ENCODE peak calls at places on chromosomes 2 and 18, in six cellular contexts. T is activated T-helper 2 cell treated with anti-CD3 and anti-CD28 coated beads, Interferon-gamma antibody, Interleukin-2, Interleukin-4, amounts not matched to agents 10 μg/mL and 5 μg/mL and 100 μg/mL, durations not matched to agents 14 hours and 24 hours and 36 hours; Q is activated naive CD4-positive, alpha-beta T cell treated with anti-CD3 and anti-CD28 coated beads, Interleukin-2, amount 50 U/mL, for 72 hours; A is DMS79 treated with DMSO at 0.1 percent for 48 hours; D is coronary artery; I is HEK293T. L is an unnamed sample.

GRCh38 chr18:34704823-34705222 is 5.3 kb upstream of the DTNA start:
- DNase-seq in T (no peak), Q (no peak), A (no peak), D (no peak), I (no peak), L (no peak)

GRCh38 chr18:31591628-31592027 is at the start of gene TTR:
- DNase-seq in T (no peak), Q (no peak), A (no peak), D (no peak), I (no peak), L (no peak)

GRCh38 chr2:97963880-97964279 is 31.9 kb downstream of the TMEM131 start:
- DNase-seq in T (no peak), Q (no peak), A (no peak), D (no peak), I (no peak), L (no peak)

GRCh38 chr18:53408271-53408670 is 816.2 kb downstream of the MBD2 start:
- DNase-seq in T (no peak), Q (no peak), A (no peak), D (no peak), I (no peak), L (no peak)

GRCh38 chr2:99335911-99336779 is at the start of gene TXNDC9:
- DNase-seq in T (peak), Q (peak), A (peak), D (peak), I (peak), L (peak)

GRCh38 chr2:20144196-20144595 is 80.7 kb downstream of the SDC1 start:
- DNase-seq in T (no peak), Q (no peak), A (no peak), D (no peak), I (no peak), L (no peak)

GRCh38 chr2:98771771-98772521 is 41.0 kb upstream of the MGAT4A start:
- DNase-seq in T (peak), Q (peak), A (no peak), D (no peak), I (no peak), L (no peak)

GRCh38 chr2:159086332-159086731 is 117.9 kb downstream of the TANC1 start:
- DNase-seq in T (no peak), Q (no peak), A (peak), D (no peak), I (no peak), L (no peak)

GRCh38 chr2:217802261-217802660 is 200.5 kb downstream of the TNS1 start:
- DNase-seq in T (no peak), Q (no peak), A (no peak), D (peak), I (no peak), L (peak)

GRCh38 chr2:114068438-114068837 is 178.5 kb downstream of the ACTR3 start:
- DNase-seq in T (no peak), Q (no peak), A (no peak), D (no peak), I (peak), L (no peak)

GRCh38 chr2:224145751-224146355 is 106.8 kb upstream of the SERPINE2 start:
- DNase-seq in T (no peak), Q (no peak), A (no peak), D (no peak), I (no peak), L (no peak)

GRCh38 chr2:67828066-67828465 is 234.7 kb downstream of the C1D start:
- DNase-seq in T (no peak), Q (no peak), A (peak), D (no peak), I (no peak), L (no peak)

GRCh38 chr2:35827086-35827485 is 528.5 kb upstream of the CRIM1 start:
- DNase-seq in T (no peak), Q (no peak), A (no peak), D (no peak), I (no peak), L (no peak)

GRCh38 chr18:77108001-77108692 is 24.4 kb downstream of the MBP start:
- DNase-seq in T (no peak), Q (peak), A (peak), D (no peak), I (no peak), L (no peak)

GRCh38 chr2:8544786-8545631 is 136.8 kb upstream of the ID2 start:
- DNase-seq in T (peak), Q (peak), A (no peak), D (peak), I (no peak), L (peak)

GRCh38 chr18:9417081-9417841 is 58.1 kb upstream of the RALBP1 start:
- DNase-seq in T (no peak), Q (no peak), A (peak), D (no peak), I (peak), L (no peak)

GRCh38 chr2:142673836-142674235 is 203.6 kb upstream of the KYNU start:
- DNase-seq in T (no peak), Q (no peak), A (no peak), D (no peak), I (no peak), L (peak)

L was measured in BE2C.